ENCODE peak calls at places on chromosomes 4 and X, in four cellular contexts. One of them, this sample, is unnamed.
A peak's percentile ranks its signal among the peaks of the same experiment; 100 is the strongest.

GRCh38 chr4:102799816-102800215 is 27.5 kb downstream of the UBE2D3 start:
- DNase-seq in epithelial cell of esophagus: no peak
- DNase-seq in IMR-90: no peak
- DNase-seq in AG09309: no peak
- DNase-seq in this sample: no peak

GRCh38 chr4:113222006-113222405 is 172.6 kb downstream of the ANK2 start:
- DNase-seq in epithelial cell of esophagus: no peak
- DNase-seq in IMR-90: peak; percentile 14
- DNase-seq in AG09309: no peak
- DNase-seq in this sample: no peak

GRCh38 chr4:126081336-126081735 is 766.6 kb downstream of the FAT4 start:
- DNase-seq in epithelial cell of esophagus: no peak
- DNase-seq in IMR-90: no peak
- DNase-seq in AG09309: no peak
- DNase-seq in this sample: peak; percentile 5

GRCh38 chrX:30618160-30618765 is 35.0 kb upstream of the GK start:
- DNase-seq in epithelial cell of esophagus: peak; percentile 18
- DNase-seq in IMR-90: no peak
- DNase-seq in AG09309: no peak
- DNase-seq in this sample: no peak

GRCh38 chr4:74423101-74423500 is 21.8 kb upstream of the AREG start:
- DNase-seq in epithelial cell of esophagus: peak; percentile 61
- DNase-seq in IMR-90: peak; percentile 79
- DNase-seq in AG09309: no peak
- DNase-seq in this sample: peak; percentile 48

GRCh38 chrX:20517565-20517964 is 250.9 kb upstream of the RPS6KA3 start:
- DNase-seq in epithelial cell of esophagus: no peak
- DNase-seq in IMR-90: peak; percentile 38
- DNase-seq in AG09309: peak; percentile 13
- DNase-seq in this sample: peak; percentile 54

GRCh38 chrX:140503714-140504351 is 1.0 kb downstream of the SOX3 start:
- DNase-seq in epithelial cell of esophagus: no peak
- DNase-seq in IMR-90: peak; percentile 7
- DNase-seq in AG09309: no peak
- DNase-seq in this sample: no peak

GRCh38 chrX:20066968-20067708 is 49.6 kb downstream of the MAP7D2 start:
- DNase-seq in epithelial cell of esophagus: peak; percentile 70
- DNase-seq in IMR-90: peak; percentile 70
- DNase-seq in AG09309: no peak
- DNase-seq in this sample: peak; percentile 12

GRCh38 chrX:95875661-95876060 is 809.0 kb upstream of the DIAPH2 start:
- DNase-seq in epithelial cell of esophagus: no peak
- DNase-seq in IMR-90: no peak
- DNase-seq in AG09309: no peak
- DNase-seq in this sample: no peak

GRCh38 chr4:89469930-89470375 is 162.4 kb upstream of the GPRIN3 start:
- DNase-seq in epithelial cell of esophagus: peak; percentile 78
- DNase-seq in IMR-90: peak; percentile 98
- DNase-seq in AG09309: peak; percentile 78
- DNase-seq in this sample: peak; percentile 93

GRCh38 chrX:9670136-9670905 is 95.3 kb downstream of the GPR143 start:
- DNase-seq in epithelial cell of esophagus: no peak
- DNase-seq in IMR-90: peak; percentile 66
- DNase-seq in AG09309: no peak
- DNase-seq in this sample: no peak

GRCh38 chr4:164977243-164978164 is at the start of gene TRIM61:
- DNase-seq in epithelial cell of esophagus: peak; percentile 32
- DNase-seq in IMR-90: peak; percentile 54
- DNase-seq in AG09309: no peak
- DNase-seq in this sample: no peak

GRCh38 chr4:111639876-111640275 is 505.4 kb upstream of the FAM241A start:
- DNase-seq in epithelial cell of esophagus: peak; percentile 78
- DNase-seq in IMR-90: peak; percentile 55
- DNase-seq in AG09309: peak; percentile 4
- DNase-seq in this sample: no peak

GRCh38 chr4:76576824-76577223 is 141.8 kb downstream of the SHROOM3 start:
- DNase-seq in epithelial cell of esophagus: no peak
- DNase-seq in IMR-90: no peak
- DNase-seq in AG09309: no peak
- DNase-seq in this sample: no peak

GRCh38 chr4:39732728-39733127 is 34.8 kb downstream of the UBE2K start:
- DNase-seq in epithelial cell of esophagus: peak; percentile 90
- DNase-seq in IMR-90: peak; percentile 90
- DNase-seq in AG09309: peak; percentile 40
- DNase-seq in this sample: peak; percentile 73

GRCh38 chrX:142036111-142036510 is 132.4 kb downstream of the MAGEC1 start:
- DNase-seq in epithelial cell of esophagus: peak; percentile 9
- DNase-seq in IMR-90: peak; percentile 0
- DNase-seq in AG09309: no peak
- DNase-seq in this sample: no peak

GRCh38 chr4:178198691-178199090 is 756.5 kb upstream of the AGA start:
- DNase-seq in epithelial cell of esophagus: no peak
- DNase-seq in IMR-90: peak; percentile 60
- DNase-seq in AG09309: no peak
- DNase-seq in this sample: no peak

GRCh38 chr4:55012363-55013255 is 112.8 kb downstream of the KDR start:
- DNase-seq in epithelial cell of esophagus: no peak
- DNase-seq in IMR-90: no peak
- DNase-seq in AG09309: no peak
- DNase-seq in this sample: no peak

GRCh38 chr4:56505269-56506109 is at the start of gene ARL9:
- DNase-seq in epithelial cell of esophagus: peak; percentile 64
- DNase-seq in IMR-90: peak; percentile 40
- DNase-seq in AG09309: peak; percentile 5
- DNase-seq in this sample: peak; percentile 37

GRCh38 chr4:175090116-175090515 is 172.0 kb downstream of the ADAM29 start:
- DNase-seq in epithelial cell of esophagus: no peak
- DNase-seq in IMR-90: no peak
- DNase-seq in AG09309: no peak
- DNase-seq in this sample: no peak

GRCh38 chr4:19982556-19982955 is 269.1 kb upstream of the SLIT2 start:
- DNase-seq in epithelial cell of esophagus: peak; percentile 46
- DNase-seq in IMR-90: peak; percentile 89
- DNase-seq in AG09309: peak; percentile 21
- DNase-seq in this sample: peak; percentile 51

GRCh38 chrX:31449975-31450374 is 378.1 kb upstream of the FTHL17 start:
- DNase-seq in epithelial cell of esophagus: peak; percentile 30
- DNase-seq in IMR-90: peak; percentile 63
- DNase-seq in AG09309: peak; percentile 16
- DNase-seq in this sample: no peak

GRCh38 chrX:151019837-151020236 is 36.7 kb downstream of the HMGB3 start:
- DNase-seq in epithelial cell of esophagus: peak; percentile 77
- DNase-seq in IMR-90: peak; percentile 46
- DNase-seq in AG09309: peak; percentile 18
- DNase-seq in this sample: peak; percentile 16

GRCh38 chrX:107712231-107713204 is 63.1 kb downstream of the TSC22D3 start:
- DNase-seq in epithelial cell of esophagus: peak; percentile 46
- DNase-seq in IMR-90: peak; percentile 21
- DNase-seq in AG09309: no peak
- DNase-seq in this sample: no peak

GRCh38 chr4:114598191-114599121 is at the start of gene UGT8:
- DNase-seq in epithelial cell of esophagus: peak; percentile 29
- DNase-seq in IMR-90: no peak
- DNase-seq in AG09309: no peak
- DNase-seq in this sample: peak; percentile 2
- H3K4me3 ChIP-seq in epithelial cell of esophagus: peak within 1 kb of the TSS; percentile 47
- H3K4me3 ChIP-seq in IMR-90: peak within 1 kb of the TSS; percentile 7
- H3K4me3 ChIP-seq in AG09309: peak within 1 kb of the TSS; percentile 39
- H3K4me3 ChIP-seq in this sample: peak within 1 kb of the TSS; percentile 29

GRCh38 chrX:15838017-15838416 is 16.6 kb downstream of the AP1S2 start:
- DNase-seq in epithelial cell of esophagus: no peak
- DNase-seq in IMR-90: no peak
- DNase-seq in AG09309: no peak
- DNase-seq in this sample: no peak
- TF ChIP-seq CTCF in epithelial cell of esophagus: peak; percentile 12
- TF ChIP-seq CTCF in IMR-90: no peak
- TF ChIP-seq CTCF in AG09309: peak; percentile 27
- TF ChIP-seq CTCF in this sample: peak; percentile 8

GRCh38 chr4:82899339-82899738 is 1.2 kb upstream of the THAP9 start:
- DNase-seq in epithelial cell of esophagus: peak; percentile 9
- DNase-seq in IMR-90: no peak
- DNase-seq in AG09309: no peak
- DNase-seq in this sample: no peak
- H3K4me3 ChIP-seq in epithelial cell of esophagus: peak overlapping the region; percentile 89
- H3K4me3 ChIP-seq in IMR-90: peak overlapping the region; percentile 69
- H3K4me3 ChIP-seq in AG09309: peak overlapping the region; percentile 80
- H3K4me3 ChIP-seq in this sample: peak overlapping the region; percentile 94

DNA sequence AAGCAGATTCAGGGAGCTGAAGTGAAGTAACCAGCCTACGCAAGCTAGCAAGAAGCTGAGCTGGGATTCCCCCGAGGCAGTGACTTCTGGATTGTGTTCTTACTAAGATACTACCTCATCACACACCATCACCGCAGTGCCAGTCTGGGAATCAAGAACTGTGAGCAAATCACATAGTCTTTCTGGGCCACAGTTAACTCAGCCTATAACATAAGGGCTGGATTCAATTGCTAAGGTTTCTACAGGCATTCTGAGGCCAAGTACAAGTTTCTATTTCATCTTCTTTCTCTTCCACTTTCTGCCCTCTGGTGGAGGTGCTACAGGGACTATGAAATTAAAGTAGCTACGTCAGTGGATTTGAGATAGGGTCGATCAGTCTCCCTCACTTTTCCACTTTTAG is 1.4 kb upstream of the CORIN start:
- DNase-seq in epithelial cell of esophagus: peak; percentile 34
- DNase-seq in IMR-90: peak; percentile 62
- DNase-seq in AG09309: peak; percentile 38
- DNase-seq in this sample: no peak
- TF ChIP-seq CTCF in epithelial cell of esophagus: peak; percentile 37
- TF ChIP-seq CTCF in IMR-90: no peak
- TF ChIP-seq CTCF in AG09309: peak; percentile 42
- TF ChIP-seq CTCF in this sample: peak; percentile 41